ENCODE peak calls at places on chromosomes 16 and 17, in four cellular contexts. One of them, this sample, is unnamed.

GRCh38 chr17:51850206-51850605 is 308.3 kb downstream of the CA10 start:
- DNase-seq in H1: no peak
- DNase-seq in K562: no peak
- DNase-seq in HepG2: peak
- DNase-seq in this sample: no peak

GRCh38 chr16:22673463-22673862 is 140.5 kb upstream of the HS3ST2 start:
- DNase-seq in H1: peak
- DNase-seq in K562: no peak
- DNase-seq in HepG2: no peak
- DNase-seq in this sample: no peak

GRCh38 chr17:75508122-75508719 is 7.1 kb downstream of the CASKIN2 start:
- DNase-seq in H1: no peak
- DNase-seq in K562: no peak
- DNase-seq in HepG2: no peak
- DNase-seq in this sample: no peak

GRCh38 chr17:59387351-59388069 is 56.1 kb downstream of the YPEL2 start:
- DNase-seq in H1: no peak
- DNase-seq in K562: no peak
- DNase-seq in HepG2: no peak
- DNase-seq in this sample: no peak

GRCh38 chr17:68613739-68614298 is 12.7 kb upstream of the FAM20A start:
- DNase-seq in H1: peak
- DNase-seq in K562: peak
- DNase-seq in HepG2: peak
- DNase-seq in this sample: peak

GRCh38 chr17:64706224-64707076 is 44.3 kb upstream of the SMURF2 start:
- DNase-seq in H1: no peak
- DNase-seq in K562: no peak
- DNase-seq in HepG2: peak
- DNase-seq in this sample: no peak

GRCh38 chr17:56110463-56111138 is 42.7 kb upstream of the ANKFN1 start:
- DNase-seq in H1: no peak
- DNase-seq in K562: no peak
- DNase-seq in HepG2: no peak
- DNase-seq in this sample: no peak

GRCh38 chr17:28188841-28189263 is 130.1 kb upstream of the TMEM97 start:
- DNase-seq in H1: no peak
- DNase-seq in K562: no peak
- DNase-seq in HepG2: no peak
- DNase-seq in this sample: peak

GRCh38 chr17:83182620-83183063 is 103.2 kb downstream of the METRNL start:
- DNase-seq in H1: no peak
- DNase-seq in K562: no peak
- DNase-seq in HepG2: no peak
- DNase-seq in this sample: no peak

GRCh38 chr17:9237661-9238301 is 216.5 kb downstream of the NTN1 start:
- DNase-seq in H1: no peak
- DNase-seq in K562: no peak
- DNase-seq in HepG2: peak
- DNase-seq in this sample: no peak

GRCh38 chr16:1550061-1550460 is 16.6 kb downstream of the TMEM204 start:
- DNase-seq in H1: no peak
- DNase-seq in K562: no peak
- DNase-seq in HepG2: no peak
- DNase-seq in this sample: no peak

GRCh38 chr17:39236981-39237441 is 11.3 kb upstream of the STAC2 start:
- DNase-seq in H1: no peak
- DNase-seq in K562: peak
- DNase-seq in HepG2: no peak
- DNase-seq in this sample: no peak

GRCh38 chr17:12839042-12839441 is 49.7 kb downstream of the ARHGAP44 start:
- DNase-seq in H1: no peak
- DNase-seq in K562: no peak
- DNase-seq in HepG2: no peak
- DNase-seq in this sample: no peak

GRCh38 chr16:10828851-10829331 is 10.3 kb upstream of the TVP23A start:
- DNase-seq in H1: peak
- DNase-seq in K562: no peak
- DNase-seq in HepG2: no peak
- DNase-seq in this sample: peak

GRCh38 chr17:199806-200603 is 18.6 kb upstream of the DOC2B start:
- DNase-seq in H1: peak
- DNase-seq in K562: no peak
- DNase-seq in HepG2: no peak
- DNase-seq in this sample: peak

GRCh38 chr16:4801051-4801961 is 1.1 kb downstream of the ROGDI start:
- DNase-seq in H1: no peak
- DNase-seq in K562: no peak
- DNase-seq in HepG2: no peak
- DNase-seq in this sample: no peak

GRCh38 chr16:30903596-30903995 is 7.2 kb downstream of the CTF1 start:
- DNase-seq in H1: no peak
- DNase-seq in K562: peak
- DNase-seq in HepG2: peak
- DNase-seq in this sample: peak

GRCh38 chr17:14784997-14785696 is 480.0 kb downstream of the PMP22 start:
- DNase-seq in H1: no peak
- DNase-seq in K562: no peak
- DNase-seq in HepG2: peak
- DNase-seq in this sample: no peak

GRCh38 chr17:19728114-19728495 is 11.7 kb upstream of the SLC47A2 start:
- DNase-seq in H1: no peak
- DNase-seq in K562: no peak
- DNase-seq in HepG2: peak
- DNase-seq in this sample: peak

DNA sequence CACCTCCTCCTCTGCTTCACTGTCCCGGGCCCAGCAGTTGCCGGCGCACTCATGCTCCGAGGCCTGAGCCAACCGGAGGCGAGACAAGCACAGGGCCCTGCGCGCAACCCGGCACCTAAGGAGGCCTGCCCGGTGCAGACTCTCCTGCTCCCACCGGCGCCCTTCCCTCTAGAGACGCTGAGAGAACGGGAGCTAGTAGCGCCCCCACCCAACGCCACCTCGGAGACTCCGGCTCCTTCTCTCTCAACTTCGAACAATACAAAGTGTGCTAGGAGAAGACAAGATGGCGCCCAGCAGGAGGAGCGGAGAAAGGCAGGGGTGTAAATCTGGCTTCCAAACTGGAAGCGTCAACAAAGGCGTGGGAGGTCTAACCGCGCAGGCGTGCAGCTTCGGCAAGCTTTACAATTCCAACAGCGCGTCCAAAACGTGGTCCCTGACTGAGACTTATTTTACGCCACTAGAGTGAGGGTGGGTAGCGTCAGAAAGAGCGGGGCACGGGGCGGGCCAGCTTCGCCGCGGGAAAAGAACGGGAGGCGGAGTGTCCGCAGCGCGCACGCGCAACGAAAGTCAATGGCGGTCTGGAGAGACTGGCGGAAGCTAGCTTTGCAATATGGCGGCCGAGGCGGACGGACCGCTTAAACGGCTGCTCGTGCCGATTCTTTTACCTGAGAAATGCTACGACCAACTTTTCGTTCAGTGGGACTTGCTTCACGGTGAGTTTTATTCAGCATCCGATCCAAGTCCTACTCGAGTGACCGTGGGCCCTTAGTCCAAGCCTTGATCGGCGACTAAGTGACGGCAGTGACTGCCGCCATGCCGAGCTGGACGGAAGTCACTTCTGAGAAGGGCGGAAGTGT is at the start of gene MPDU1:
- DNase-seq in H1: peak
- DNase-seq in K562: peak
- DNase-seq in HepG2: peak
- DNase-seq in this sample: peak
- H3K9ac ChIP-seq in H1: peak
- H3K9ac ChIP-seq in K562: peak
- H3K9ac ChIP-seq in HepG2: peak
- H3K9ac ChIP-seq in this sample: peak

GRCh38 chr17:1606352-1606985 is 22.2 kb downstream of the SLC43A2 start:
- DNase-seq in H1: no peak
- DNase-seq in K562: no peak
- DNase-seq in HepG2: no peak
- DNase-seq in this sample: no peak
- TF ChIP-seq JUN in H1: no peak
- TF ChIP-seq JUN in K562: no peak
- TF ChIP-seq JUN in HepG2: no peak
- TF ChIP-seq JUN in this sample: no peak

GRCh38 chr17:7258731-7259554 is 3.3 kb downstream of the CLDN7 start:
- DNase-seq in H1: no peak
- DNase-seq in K562: no peak
- DNase-seq in HepG2: peak
- DNase-seq in this sample: no peak

GRCh38 chr17:7260151-7260550 is 2.1 kb downstream of the CLDN7 start:
- DNase-seq in H1: no peak
- DNase-seq in K562: no peak
- DNase-seq in HepG2: no peak
- DNase-seq in this sample: no peak

GRCh38 chr17:7260601-7261376 is 1.5 kb downstream of the CLDN7 start:
- DNase-seq in H1: peak
- DNase-seq in K562: no peak
- DNase-seq in HepG2: no peak
- DNase-seq in this sample: no peak

GRCh38 chr17:7261377-7262191 is 694 bp downstream of the CLDN7 start:
- DNase-seq in H1: peak
- DNase-seq in K562: no peak
- DNase-seq in HepG2: no peak
- DNase-seq in this sample: no peak

DNA sequence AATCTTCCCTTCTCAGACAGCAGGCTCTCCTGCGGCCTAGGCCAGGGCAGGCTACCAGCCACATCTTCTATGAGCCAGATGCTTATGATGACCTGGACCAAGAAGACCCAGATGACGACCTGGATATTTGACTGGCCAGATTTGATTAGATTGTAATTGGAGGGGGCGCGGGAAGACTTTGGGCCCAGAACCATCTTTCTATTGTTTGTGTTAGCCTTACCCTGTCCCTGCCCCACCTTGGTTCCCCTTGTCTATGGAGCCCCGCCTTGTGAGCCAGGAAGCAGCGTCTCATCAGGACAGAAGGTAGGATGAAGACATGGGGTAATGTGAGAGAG is 2.8 kb downstream of the CLDN7 start:
- DNase-seq in H1: no peak
- DNase-seq in K562: no peak
- DNase-seq in HepG2: no peak
- DNase-seq in this sample: no peak
- H3K9ac ChIP-seq in H1: no peak
- H3K9ac ChIP-seq in K562: no peak
- H3K9ac ChIP-seq in HepG2: peak
- H3K9ac ChIP-seq in this sample: no peak

GRCh38 chr17:4710693-4711634 is 532 bp downstream of the ARRB2 start:
- DNase-seq in H1: no peak
- DNase-seq in K562: no peak
- DNase-seq in HepG2: no peak
- DNase-seq in this sample: no peak
- TF ChIP-seq JUN in H1: no peak
- TF ChIP-seq JUN in K562: no peak
- TF ChIP-seq JUN in HepG2: no peak
- TF ChIP-seq JUN in this sample: no peak

GRCh38 chr17:81394831-81395599 is at the start of gene BAHCC1:
- DNase-seq in H1: peak
- DNase-seq in K562: peak
- DNase-seq in HepG2: peak
- DNase-seq in this sample: peak
- H3K9ac ChIP-seq in H1: peak
- H3K9ac ChIP-seq in K562: peak
- H3K9ac ChIP-seq in HepG2: peak
- H3K9ac ChIP-seq in this sample: peak

DNA sequence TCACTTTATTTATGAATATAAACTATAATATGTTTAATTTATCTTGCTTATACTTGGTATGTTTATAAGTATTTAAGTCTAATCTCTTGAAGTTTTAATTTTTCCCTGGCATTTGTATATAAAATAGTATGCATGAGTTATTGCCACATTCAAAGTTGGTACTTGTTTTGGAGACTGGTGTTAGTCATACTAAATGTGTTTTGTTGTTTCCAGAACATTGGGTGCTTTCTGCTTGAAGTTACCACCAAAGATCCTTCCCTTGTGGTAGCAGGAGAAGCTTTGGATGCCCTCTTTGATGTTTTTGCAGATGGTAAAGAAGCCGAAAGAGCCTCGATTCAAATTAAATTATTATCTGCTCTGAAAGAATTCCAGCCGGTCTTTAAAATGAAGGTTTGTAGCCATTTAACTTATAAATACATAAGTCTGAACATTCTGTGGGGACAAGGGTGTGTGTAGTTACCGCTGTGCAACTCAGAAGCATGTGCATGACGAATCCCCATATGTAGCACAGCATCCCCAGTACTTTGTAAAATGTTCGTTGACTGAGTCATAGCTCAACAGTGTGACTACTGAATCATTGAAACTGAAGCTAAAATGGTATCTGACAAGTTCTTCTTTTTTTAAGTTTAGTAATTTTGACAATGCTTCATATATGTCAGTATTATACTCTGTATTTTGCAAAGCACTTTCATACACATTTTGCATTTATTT is 36.4 kb downstream of the HEATR3 start:
- DNase-seq in H1: no peak
- DNase-seq in K562: no peak
- DNase-seq in HepG2: no peak
- DNase-seq in this sample: no peak
- TF ChIP-seq JUN in H1: no peak
- TF ChIP-seq JUN in K562: no peak
- TF ChIP-seq JUN in HepG2: no peak
- TF ChIP-seq JUN in this sample: no peak

GRCh38 chr17:50163846-50164696 is 1.7 kb upstream of the SGCA start:
- DNase-seq in H1: no peak
- DNase-seq in K562: no peak
- DNase-seq in HepG2: no peak
- DNase-seq in this sample: no peak

GRCh38 chr17:50161023-50161910 is 4.5 kb upstream of the SGCA start:
- DNase-seq in H1: peak
- DNase-seq in K562: peak
- DNase-seq in HepG2: peak
- DNase-seq in this sample: peak

GRCh38 chr17:50162466-50163254 is 3.1 kb upstream of the SGCA start:
- DNase-seq in H1: no peak
- DNase-seq in K562: no peak
- DNase-seq in HepG2: no peak
- DNase-seq in this sample: no peak

GRCh38 chr17:50164697-50164988 is 1.2 kb upstream of the SGCA start:
- DNase-seq in H1: no peak
- DNase-seq in K562: no peak
- DNase-seq in HepG2: no peak
- DNase-seq in this sample: no peak

GRCh38 chr17:50161911-50162288 is 3.9 kb upstream of the SGCA start:
- DNase-seq in H1: no peak
- DNase-seq in K562: no peak
- DNase-seq in HepG2: no peak
- DNase-seq in this sample: no peak
- H3K9ac ChIP-seq in H1: no peak
- H3K9ac ChIP-seq in K562: no peak
- H3K9ac ChIP-seq in HepG2: no peak
- H3K9ac ChIP-seq in this sample: no peak

GRCh38 chr16:20401475-20402016 is 3.0 kb downstream of the PDILT start:
- DNase-seq in H1: no peak
- DNase-seq in K562: no peak
- DNase-seq in HepG2: no peak
- DNase-seq in this sample: no peak
- TF ChIP-seq JUN in H1: no peak
- TF ChIP-seq JUN in K562: no peak
- TF ChIP-seq JUN in HepG2: no peak
- TF ChIP-seq JUN in this sample: no peak